ENCODE peak calls at places on chromosomes 3 and 15, in ten cellular contexts. V is SK-N-SH, O is A549, T is ovary, M is upper lobe of left lung, R is sigmoid colon, J is K562, B is tibial nerve, I is transverse colon, H is stomach. K is an unnamed sample.

GRCh38 chr3:34882764-34883163 is 756.6 kb upstream of the ARPP21 start:
- DNase-seq in V (peak; percentile 13), H (no peak), R (no peak), O (no peak), T (no peak), M (no peak), J (no peak), I (no peak), B (no peak), K (no peak)

GRCh38 chr15:38622317-38622716 is 57.7 kb upstream of the RASGRP1 start:
- DNase-seq in J (no peak), V (no peak), B (no peak), M (no peak), T (no peak), H (no peak), R (no peak), O (no peak), I (peak; percentile 71), K (no peak)

GRCh38 chr3:140972833-140973232 is 31.2 kb downstream of the SLC25A36 start:
- DNase-seq in M (no peak), O (peak; percentile 19), T (no peak), H (no peak), R (no peak), I (no peak), J (no peak), V (no peak), B (no peak), K (no peak)

GRCh38 chr15:43253431-43254403 is 13.0 kb downstream of the TGM5 start:
- DNase-seq in M (peak; percentile 26), B (no peak), O (no peak), H (peak; percentile 56), V (no peak), R (no peak), I (peak; percentile 20), J (no peak), T (no peak), K (no peak)

GRCh38 chr3:195059471-195060216 is 211.3 kb downstream of the XXYLT1 start:
- DNase-seq in H (no peak), B (no peak), T (no peak), V (no peak), R (peak; percentile 41), I (peak; percentile 43), O (no peak), J (no peak), M (no peak), K (no peak)

GRCh38 chr3:184538600-184539431 is 22.8 kb upstream of the EPHB3 start:
- DNase-seq in T (no peak), O (no peak), J (no peak), H (no peak), V (no peak), R (peak; percentile 48), I (no peak), B (no peak), M (no peak), K (no peak)

GRCh38 chr3:131223373-131224289 is 157.9 kb upstream of the NUDT16 start:
- DNase-seq in M (no peak), J (no peak), V (no peak), O (no peak), I (no peak), T (no peak), B (no peak), H (no peak), R (no peak), K (no peak)

GRCh38 chr15:77966540-77967290 is 110.8 kb downstream of the TBC1D2B start:
- DNase-seq in I (peak; percentile 46), H (no peak), O (peak; percentile 65), T (peak; percentile 44), B (no peak), R (peak; percentile 74), J (peak; percentile 63), M (no peak), V (peak; percentile 78), K (peak; percentile 77)

GRCh38 chr3:188842628-188843027 is 329.1 kb upstream of the TPRG1 start:
- DNase-seq in J (no peak), I (no peak), M (no peak), B (no peak), O (no peak), R (no peak), V (no peak), H (no peak), T (no peak), K (no peak)

GRCh38 chr3:101854608-101855304 is 5.4 kb downstream of the NFKBIZ start:
- DNase-seq in O (peak; percentile 45), J (no peak), T (no peak), M (no peak), V (no peak), H (peak; percentile 55), B (no peak), I (no peak), R (no peak), K (no peak)

GRCh38 chr3:184565421-184566211 is 4.0 kb downstream of the EPHB3 start:
- DNase-seq in J (no peak), M (peak; percentile 87), R (no peak), B (no peak), H (peak; percentile 88), O (no peak), T (peak; percentile 72), I (peak; percentile 86), V (peak; percentile 67), K (no peak)

GRCh38 chr15:99925661-99926461 is 192.6 kb upstream of the LYSMD4 start:
- DNase-seq in I (peak; percentile 83), O (peak; percentile 63), M (peak; percentile 51), T (peak; percentile 77), R (peak; percentile 85), H (peak; percentile 77), B (no peak), V (peak; percentile 58), J (peak; percentile 40), K (no peak)

GRCh38 chr3:122886951-122887350 is 92.1 kb downstream of the SLC49A4 start:
- DNase-seq in M (no peak), B (no peak), V (no peak), T (no peak), J (no peak), R (no peak), O (no peak), I (no peak), H (no peak), K (no peak)

GRCh38 chr3:20040476-20041196 is 390 bp downstream of the KAT2B start:
- DNase-seq in V (peak; percentile 78), R (peak; percentile 91), I (peak; percentile 85), J (peak; percentile 89), M (peak; percentile 87), B (peak; percentile 65), O (peak; percentile 72), H (peak; percentile 75), T (peak; percentile 85), K (peak; percentile 88)

DNA sequence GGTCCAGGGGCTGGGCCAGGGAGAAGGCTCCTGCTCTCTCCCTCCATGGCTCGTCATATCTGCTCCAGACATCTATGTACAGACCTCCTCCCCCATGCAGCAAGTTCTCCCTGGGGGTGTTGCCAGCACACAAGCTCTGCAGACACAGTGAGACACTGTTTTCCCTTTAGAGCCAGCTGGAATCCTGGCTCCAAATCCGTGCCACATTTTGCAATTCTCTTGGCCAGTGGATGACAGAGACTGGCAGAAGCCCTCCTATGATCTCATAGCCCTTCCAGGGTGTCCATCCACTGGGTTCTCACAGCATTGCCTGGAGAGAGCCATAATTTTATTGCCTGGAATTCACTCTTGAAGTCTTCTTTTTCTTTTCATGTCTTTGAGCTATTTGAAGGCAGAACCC is 203.9 kb downstream of the TLE3 start:
- DNase-seq in R (no peak), I (no peak), H (no peak), M (no peak), J (peak; percentile 12), B (peak; percentile 56), O (no peak), T (no peak), V (peak; percentile 74), K (peak; percentile 68)
- TF ChIP-seq EP300 in R (no peak), I (no peak), H (no peak), M (no peak), J (no peak), B (peak; percentile 32), O (no peak), T (no peak), V (no peak), K (no peak)

GRCh38 chr15:98771444-98772059 is 123.2 kb downstream of the IGF1R start:
- DNase-seq in O (no peak), H (no peak), R (no peak), B (no peak), V (no peak), M (no peak), T (no peak), J (no peak), I (no peak), K (no peak)

GRCh38 chr15:98772895-98773294 is 124.6 kb downstream of the IGF1R start:
- DNase-seq in J (no peak), O (no peak), I (no peak), M (no peak), B (no peak), V (no peak), R (no peak), T (no peak), H (no peak), K (no peak)

GRCh38 chr15:98769867-98770266 is 121.5 kb downstream of the IGF1R start:
- DNase-seq in J (no peak), O (no peak), T (no peak), H (no peak), V (no peak), B (no peak), M (no peak), I (no peak), R (no peak), K (no peak)

GRCh38 chr15:98773616-98774015 is 125.3 kb downstream of the IGF1R start:
- DNase-seq in J (no peak), O (no peak), T (no peak), H (no peak), M (no peak), B (no peak), I (no peak), V (no peak), R (no peak), K (no peak)

GRCh38 chr15:98770984-98771383 is 122.6 kb downstream of the IGF1R start:
- DNase-seq in M (no peak), T (no peak), I (no peak), V (no peak), B (no peak), O (no peak), R (no peak), J (no peak), H (no peak), K (no peak)
- H3K4me1 ChIP-seq in M (peaks cover 4% of the 10 kb centered on the region), T (peaks cover 6% of the 10 kb centered on the region), I (no peaks in the 10 kb centered on the region), V (peaks cover 10% of the 10 kb centered on the region), B (no peaks in the 10 kb centered on the region), O (peaks cover 75% of the 10 kb centered on the region), R (peaks cover 10% of the 10 kb centered on the region), J (no peaks in the 10 kb centered on the region), H (peaks cover 39% of the 10 kb centered on the region), K (peaks cover 15% of the 10 kb centered on the region)

GRCh38 chr15:76197703-76198455 is 113.4 kb downstream of the ETFA start:
- DNase-seq in O (no peak), J (no peak), B (no peak), H (peak; percentile 69), T (no peak), I (peak; percentile 39), R (peak; percentile 56), M (no peak), V (no peak), K (peak; percentile 69)
- H3K27ac ChIP-seq in O (peak overlapping the region; percentile 87), J (no peak overlapping the region), B (no peak overlapping the region), H (peak overlapping the region; percentile 61), T (no peak overlapping the region), I (no peak overlapping the region), R (no peak overlapping the region), M (no peak overlapping the region), V (no peak overlapping the region), K (peak overlapping the region; percentile 81)

DNA sequence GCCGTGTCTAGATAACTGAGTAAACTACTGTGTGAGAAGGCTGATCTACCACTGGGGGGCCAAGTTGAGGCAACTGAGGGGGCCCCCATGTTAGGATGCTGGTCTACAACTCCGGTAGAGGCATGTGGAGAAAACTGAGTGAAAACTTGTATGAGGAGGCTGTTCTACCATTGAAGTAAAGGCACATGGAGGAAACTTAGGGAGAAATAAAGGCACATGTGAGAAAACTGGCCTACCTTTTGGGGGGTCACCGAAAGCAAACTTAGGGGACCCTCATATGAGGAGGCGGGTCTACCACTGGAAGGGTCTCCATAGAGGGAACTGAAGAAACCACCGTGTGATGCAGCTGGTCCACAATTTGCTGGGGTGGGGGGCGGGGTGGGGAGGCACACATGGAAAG is 155.2 kb downstream of the FBLN2 start:
- DNase-seq in I (no peak), J (no peak), T (no peak), M (no peak), B (no peak), V (no peak), H (no peak), O (no peak), R (no peak), K (peak; percentile 5)
- TF ChIP-seq EP300 in I (no peak), J (no peak), T (no peak), M (no peak), B (no peak), V (no peak), H (no peak), O (no peak), R (no peak), K (no peak)

K was measured in suprapubic skin.